ENCODE peak calls at places on chromosome 12, in ten cellular contexts. A is vagina, H is K562, V is sigmoid colon, Y is HCT116, T is spleen, E is breast epithelium, D is endothelial cell of umbilical vein, I is upper lobe of left lung, S is suprapubic skin. J is an unnamed sample.

GRCh38 chr12:121214855-121215745 is 5.2 kb downstream of the P2RX4 start:
- DNase-seq in A (no peak), S (no peak), I (no peak), E (no peak), V (no peak), D (peak), Y (peak), H (no peak), T (peak), J (peak)

GRCh38 chr12:50017047-50017446 is 8.2 kb downstream of the RACGAP1 start:
- DNase-seq in Y (no peak), D (peak), T (no peak), E (no peak), S (peak), I (peak), H (no peak), V (peak), A (no peak), J (peak)

GRCh38 chr12:50276912-50277671 is 6.2 kb downstream of the LIMA1 start:
- DNase-seq in S (no peak), T (no peak), Y (no peak), I (no peak), D (no peak), A (no peak), E (no peak), V (no peak), H (no peak), J (no peak)

GRCh38 chr12:31518680-31519227 is 72.2 kb downstream of the DENND5B start:
- DNase-seq in Y (peak), H (no peak), V (no peak), A (no peak), D (peak), E (no peak), T (no peak), I (no peak), S (no peak), J (no peak)

GRCh38 chr12:131082795-131083194 is 129.1 kb downstream of the ADGRD1 start:
- DNase-seq in D (no peak), Y (no peak), T (no peak), H (no peak), A (no peak), I (no peak), E (no peak), S (no peak), V (no peak), J (no peak)

GRCh38 chr12:110269622-110270124 is 11.4 kb upstream of the ATP2A2 start:
- DNase-seq in T (no peak), S (no peak), V (peak), A (no peak), Y (no peak), D (peak), H (peak), I (peak), E (no peak), J (no peak)

GRCh38 chr12:8026282-8026637 is 6.3 kb upstream of the FOXJ2 start:
- DNase-seq in A (no peak), H (no peak), I (no peak), V (no peak), S (no peak), Y (no peak), D (no peak), E (no peak), T (no peak), J (no peak)

GRCh38 chr12:68587448-68587873 is 23.2 kb upstream of the RAP1B start:
- DNase-seq in V (no peak), E (no peak), D (no peak), H (no peak), T (no peak), S (no peak), A (no peak), I (no peak), Y (no peak), J (no peak)

GRCh38 chr12:15243102-15243501 is 21.9 kb upstream of the RERG start:
- DNase-seq in V (no peak), I (no peak), S (no peak), D (no peak), E (no peak), H (no peak), A (no peak), T (no peak), Y (no peak), J (no peak)

GRCh38 chr12:15240898-15241297 is 19.7 kb upstream of the RERG start:
- DNase-seq in S (no peak), I (no peak), H (no peak), D (no peak), E (no peak), Y (no peak), A (no peak), V (no peak), T (no peak), J (no peak)

GRCh38 chr12:15244926-15245325 is 23.7 kb upstream of the RERG start:
- DNase-seq in T (no peak), S (no peak), I (no peak), H (no peak), A (no peak), Y (no peak), E (no peak), V (no peak), D (no peak), J (no peak)

GRCh38 chr12:15244341-15244740 is 23.1 kb upstream of the RERG start:
- DNase-seq in A (no peak), E (no peak), T (no peak), I (no peak), V (no peak), D (no peak), H (no peak), Y (no peak), S (no peak), J (no peak)
- TF ChIP-seq POLR2AphosphoS5 in A (no peak), E (no peak), T (no peak), I (no peak), V (no peak), D (no peak), H (no peak), Y (no peak), S (no peak), J (no peak)

GRCh38 chr12:74689071-74689655 is 151.5 kb downstream of the ATXN7L3B start:
- DNase-seq in Y (peak), E (no peak), D (peak), T (no peak), I (no peak), V (no peak), H (no peak), A (no peak), S (no peak), J (no peak)
- TF ChIP-seq CTCF in Y (peak), E (peak), D (peak), T (peak), I (no peak), V (peak), H (no peak), A (no peak), S (no peak), J (no peak)

GRCh38 chr12:69900720-69901131 is 75.7 kb downstream of the MYRFL start:
- DNase-seq in Y (peak), I (peak), A (no peak), D (peak), E (peak), V (peak), T (no peak), H (peak), S (no peak), J (peak)
- TF ChIP-seq POLR2A in Y (no peak), I (no peak), A (no peak), D (no peak), E (no peak), V (no peak), T (no peak), H (no peak), S (no peak), J (no peak)

GRCh38 chr12:94648578-94648977 is 1.8 kb downstream of the TMCC3 start:
- DNase-seq in Y (no peak), H (no peak), D (peak), T (no peak), S (no peak), I (no peak), A (no peak), E (no peak), V (no peak), J (no peak)

GRCh38 chr12:94644622-94645021 is 5.7 kb downstream of the TMCC3 start:
- DNase-seq in A (no peak), V (no peak), I (peak), D (peak), T (no peak), E (no peak), S (no peak), Y (no peak), H (no peak), J (no peak)

GRCh38 chr12:94649349-94650142 is 811 bp downstream of the TMCC3 start:
- DNase-seq in V (peak), T (peak), Y (no peak), S (peak), H (no peak), A (no peak), E (no peak), I (peak), D (peak), J (peak)

DNA sequence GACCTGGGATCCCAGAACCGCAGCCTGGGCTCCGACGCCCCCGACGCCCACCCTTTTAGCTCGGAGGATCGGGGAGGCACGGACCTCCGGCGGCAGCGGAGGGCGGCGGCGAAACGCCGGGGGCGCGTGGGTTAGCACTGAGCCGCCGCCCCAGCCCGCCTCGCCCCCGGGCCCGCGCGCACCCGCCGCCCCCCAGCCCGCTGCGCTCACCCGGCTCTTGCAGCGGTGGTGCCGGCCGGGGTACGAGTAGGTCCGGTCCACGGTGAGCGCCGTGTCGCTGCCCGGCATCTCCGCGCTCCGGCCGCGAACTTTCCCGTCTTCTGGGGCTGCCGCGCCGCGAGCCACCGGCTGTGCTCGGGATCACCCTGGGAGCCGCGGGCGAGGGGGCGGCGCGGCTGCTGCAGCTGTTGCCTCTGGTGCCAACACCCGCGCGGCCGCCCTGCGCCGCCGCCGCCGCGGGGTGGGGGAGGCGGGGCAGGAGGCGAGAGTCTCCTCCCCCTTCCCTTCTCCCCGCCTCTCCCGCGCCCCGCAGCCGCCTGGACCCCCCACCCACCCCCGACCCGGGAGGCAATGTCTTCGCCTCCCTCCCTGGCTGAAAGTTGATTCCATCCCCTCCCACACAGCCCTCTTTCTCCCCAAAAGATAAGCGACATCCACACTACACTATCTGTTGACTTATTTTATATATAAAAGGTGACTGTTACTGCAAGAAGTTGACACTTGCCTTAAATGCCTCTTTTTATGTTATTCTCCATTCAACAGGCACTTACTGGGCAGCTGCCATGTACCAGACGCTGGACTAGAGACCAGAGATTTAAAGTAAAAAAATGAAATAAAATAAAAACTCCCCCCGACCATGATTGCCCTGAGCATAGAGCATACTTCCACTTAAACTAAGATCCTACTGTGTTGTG is at the start of gene TMCC3:
- DNase-seq in Y (no peak), E (no peak), A (no peak), T (peak), S (peak), I (peak), D (peak), H (no peak), V (peak), J (peak)
- TF ChIP-seq POLR2AphosphoS5 in Y (peak), E (no peak), A (no peak), T (peak), S (no peak), I (no peak), D (peak), H (no peak), V (no peak), J (peak)

GRCh38 chr12:70400124-70400523 is 34.0 kb downstream of the KCNMB4 start:
- DNase-seq in I (no peak), Y (no peak), E (no peak), H (no peak), A (no peak), D (no peak), V (no peak), S (no peak), T (no peak), J (no peak)

GRCh38 chr12:70399319-70399718 is 33.2 kb downstream of the KCNMB4 start:
- DNase-seq in Y (no peak), T (no peak), I (no peak), V (no peak), A (no peak), H (no peak), S (no peak), E (no peak), D (no peak), J (no peak)

GRCh38 chr12:70403827-70404226 is 37.7 kb downstream of the KCNMB4 start:
- DNase-seq in Y (no peak), T (no peak), A (no peak), S (no peak), H (no peak), V (no peak), I (no peak), E (no peak), D (no peak), J (no peak)

GRCh38 chr12:70398862-70399261 is 32.8 kb downstream of the KCNMB4 start:
- DNase-seq in T (no peak), V (no peak), I (no peak), S (no peak), Y (no peak), E (no peak), A (no peak), H (no peak), D (no peak), J (no peak)

GRCh38 chr12:70402597-70402996 is 36.5 kb downstream of the KCNMB4 start:
- DNase-seq in V (no peak), D (no peak), H (no peak), Y (peak), T (no peak), E (no peak), S (no peak), I (no peak), A (no peak), J (no peak)
- TF ChIP-seq CTCF in V (no peak), D (no peak), H (no peak), Y (no peak), T (no peak), E (no peak), S (no peak), I (no peak), A (no peak), J (no peak)

DNA sequence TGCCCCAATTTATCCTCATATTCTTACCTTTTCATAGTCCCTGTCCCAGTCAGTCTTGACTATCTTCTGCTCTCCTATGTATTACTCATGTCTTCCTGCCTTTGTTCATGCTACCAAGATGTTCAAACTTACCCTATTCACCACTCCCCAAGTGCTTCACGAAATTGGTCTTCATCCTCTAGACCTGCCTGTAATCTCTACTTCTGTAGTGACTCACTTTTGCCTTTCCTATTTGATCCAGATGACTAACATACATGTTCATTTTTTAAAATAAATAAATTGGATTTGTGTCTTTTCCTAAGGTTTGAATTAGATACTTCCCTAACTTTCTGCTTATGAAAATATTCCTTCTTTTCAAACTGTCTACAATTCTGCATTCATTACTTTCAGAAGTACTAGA is 107.7 kb upstream of the PPM1H start:
- DNase-seq in Y (no peak), D (peak), A (no peak), H (no peak), S (no peak), I (no peak), E (no peak), V (no peak), T (no peak), J (no peak)
- TF ChIP-seq POLR2A in Y (no peak), D (no peak), A (no peak), H (no peak), S (no peak), I (no peak), E (no peak), V (no peak), T (no peak), J (no peak)

DNA sequence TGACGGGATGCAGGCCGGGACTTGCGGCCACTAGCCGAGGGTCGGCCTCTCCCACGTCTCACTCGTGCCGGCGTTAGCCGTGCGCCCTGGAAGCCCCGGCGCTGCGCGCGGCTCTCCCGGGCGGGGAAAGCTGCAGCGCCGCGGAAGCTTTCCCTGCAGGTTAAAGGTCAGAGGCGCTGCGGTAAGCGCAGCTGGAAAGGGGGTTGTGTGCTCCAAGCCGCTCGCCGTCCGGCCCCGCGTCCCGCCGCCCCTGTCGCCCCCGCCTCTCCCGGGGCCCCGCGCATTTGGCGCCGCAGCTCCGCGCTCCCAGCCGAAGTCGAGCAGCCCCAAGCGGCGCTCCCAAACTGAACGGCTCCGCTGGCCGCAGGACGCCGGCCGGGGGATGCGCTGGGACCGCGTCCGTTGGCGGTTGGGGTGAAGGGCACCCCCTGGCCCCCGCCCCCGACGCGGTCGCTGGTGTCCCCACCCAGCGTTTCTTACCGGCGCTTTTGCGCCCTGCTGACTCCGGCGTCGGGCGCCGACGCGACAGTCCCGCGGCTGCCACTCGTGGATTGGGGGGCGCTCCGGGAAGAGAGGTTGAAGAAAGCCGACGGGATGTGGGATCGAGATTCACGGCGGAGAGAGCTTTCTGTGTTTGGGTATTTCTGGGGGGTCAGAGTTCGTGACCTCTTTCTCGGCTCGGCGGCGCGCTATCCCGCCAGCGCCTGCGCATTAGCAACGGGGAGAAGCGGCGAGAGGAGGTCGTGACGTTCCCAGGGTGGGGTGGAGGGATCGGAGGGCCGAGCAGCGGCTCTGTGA is at the start of gene NR2C1:
- DNase-seq in S (peak), D (peak), T (peak), A (no peak), I (peak), V (peak), H (peak), E (peak), Y (peak), J (peak)
- TF ChIP-seq POLR2AphosphoS5 in S (no peak), D (peak), T (peak), A (peak), I (no peak), V (peak), H (peak), E (peak), Y (peak), J (peak)